ENCODE peak calls at places on chromosomes 4 and X, in five cellular contexts. S is left colon; K is CD4-positive, alpha-beta T cell; C is stimulated activated CD4-positive, alpha-beta T cell treated with anti-CD3 and anti-CD28 coated beads, TNF-alpha, amount 100 ng/mL, for 4 hours; W is MCF 10A. L is an unnamed sample.

GRCh38 chr4:152556283-152556682 is 20.4 kb upstream of the FBXW7 start:
- DNase-seq in K (no peak), C (no peak), W (no peak), S (no peak), L (no peak)

GRCh38 chrX:52574416-52575275 is 57.8 kb upstream of the XAGE1B start:
- DNase-seq in S (no peak), K (peak; percentile 19), W (peak; percentile 72), C (no peak), L (no peak)

GRCh38 chr4:38728651-38729141 is 54.1 kb downstream of the TLR10 start:
- DNase-seq in S (peak; percentile 79), C (no peak), W (peak; percentile 42), K (no peak), L (peak; percentile 74)

GRCh38 chr4:41060352-41061318 is 153.7 kb downstream of the APBB2 start:
- DNase-seq in W (no peak), C (no peak), K (no peak), S (no peak), L (no peak)

GRCh38 chrX:21798677-21799219 is 40.7 kb upstream of the MBTPS2 start:
- DNase-seq in K (no peak), C (no peak), S (no peak), W (peak; percentile 77), L (peak; percentile 26)

GRCh38 chr4:121370729-121371325 is 10.0 kb downstream of the QRFPR start:
- DNase-seq in K (no peak), S (peak; percentile 41), C (no peak), W (peak; percentile 68), L (peak; percentile 27)

GRCh38 chr4:114386637-114387233 is 211.9 kb upstream of the UGT8 start:
- DNase-seq in C (no peak), S (no peak), W (peak; percentile 56), K (no peak), L (no peak)

GRCh38 chr4:78379991-78380739 is 171.4 kb upstream of the ANXA3 start:
- DNase-seq in C (no peak), K (no peak), W (peak; percentile 33), S (peak; percentile 18), L (no peak)

GRCh38 chr4:88335092-88335665 is 43.5 kb upstream of the HERC6 start:
- DNase-seq in K (no peak), S (no peak), C (no peak), W (no peak), L (no peak)

GRCh38 chr4:77022581-77023133 is 53.1 kb downstream of the CCNI start:
- DNase-seq in K (no peak), C (no peak), W (no peak), S (no peak), L (no peak)

GRCh38 chr4:99915449-99915848 is 21.2 kb upstream of the LAMTOR3 start:
- DNase-seq in K (no peak), S (no peak), C (no peak), W (no peak), L (no peak)

GRCh38 chrX:154441564-154441963 is 2.4 kb upstream of the FAM50A start:
- DNase-seq in C (no peak), K (no peak), S (no peak), W (no peak), L (no peak)

GRCh38 chr4:3705236-3705987 is 60.8 kb upstream of the ADRA2C start:
- DNase-seq in K (no peak), C (no peak), S (no peak), W (no peak), L (no peak)

GRCh38 chr4:38583102-38583501 is 80.9 kb upstream of the KLF3 start:
- DNase-seq in S (no peak), C (no peak), W (no peak), K (no peak), L (no peak)

GRCh38 chr4:123889376-123889945 is 492.9 kb downstream of the SPRY1 start:
- DNase-seq in K (no peak), W (no peak), S (no peak), C (no peak), L (no peak)

GRCh38 chr4:104983615-104984179 is 163.0 kb upstream of the TET2 start:
- DNase-seq in W (no peak), K (no peak), C (no peak), S (no peak), L (no peak)

GRCh38 chr4:44760142-44760898 is 34.0 kb upstream of the GNPDA2 start:
- DNase-seq in K (no peak), S (no peak), C (no peak), W (peak; percentile 59), L (no peak)

GRCh38 chrX:77527233-77528001 is 80.2 kb downstream of the FGF16 start:
- DNase-seq in C (no peak), K (no peak), S (no peak), W (no peak), L (no peak)

GRCh38 chr4:124318292-124318691 is 394.2 kb downstream of the ANKRD50 start:
- DNase-seq in C (no peak), W (no peak), K (no peak), S (no peak), L (no peak)

GRCh38 chr4:53992785-53993184 is 71.6 kb downstream of the CHIC2 start:
- DNase-seq in K (no peak), W (no peak), S (no peak), C (no peak), L (no peak)

GRCh38 chrX:6026484-6026883 is 202.2 kb downstream of the NLGN4X start:
- DNase-seq in C (no peak), W (no peak), S (no peak), K (no peak), L (no peak)

GRCh38 chr4:68372588-68372987 is 22.7 kb upstream of the YTHDC1 start:
- DNase-seq in K (no peak), W (no peak), S (no peak), C (no peak), L (no peak)

GRCh38 chr4:184355111-184355604 is 119.2 kb downstream of the IRF2 start:
- DNase-seq in K (no peak), W (peak; percentile 78), C (no peak), S (peak; percentile 62), L (no peak)

GRCh38 chrX:125006704-125007103 is 313.0 kb upstream of the TEX13C start:
- DNase-seq in S (no peak), W (no peak), C (no peak), K (no peak), L (no peak)

GRCh38 chr4:55080174-55080865 is 45.1 kb downstream of the KDR start:
- DNase-seq in C (no peak), S (no peak), W (no peak), K (no peak), L (no peak)

GRCh38 chr4:138485498-138485897 is 243.3 kb upstream of the SLC7A11 start:
- DNase-seq in K (no peak), C (no peak), S (no peak), W (no peak), L (no peak)

GRCh38 chrX:34341814-34342213 is 209.7 kb upstream of the FAM47A start:
- DNase-seq in K (no peak), W (no peak), S (no peak), C (no peak), L (no peak)

L was measured in stomach.